ENCODE peak calls at places on chromosomes 4 and X, in nine cellular contexts. Q is left lung, I is kidney, G is tibial nerve, L is left ventricle myocardium inferior, R is psoas muscle, E is BE2C, K is MM.1S, Y is fibroblast of lung. P is an unnamed sample. For H3K36me3, the result is how much of the 10 kb centered on the place peaks cover.

GRCh38 chr4:71009091-71009490 is 15.6 kb downstream of the DCK start:
- DNase-seq in I (no peak), Q (no peak), R (no peak), L (no peak), K (no peak), Y (no peak), G (no peak), E (no peak), P (no peak)

GRCh38 chrX:153970398-153971123 is 1.1 kb downstream of the HCFC1 start:
- DNase-seq in Q (peak), Y (peak), I (peak), K (peak), R (peak), L (no peak), E (peak), G (no peak), P (no peak)

GRCh38 chr4:176780995-176781738 is 11.6 kb downstream of the VEGFC start:
- DNase-seq in Q (no peak), K (no peak), L (no peak), I (no peak), E (no peak), G (no peak), R (no peak), Y (peak), P (peak)

GRCh38 chr4:76589872-76590846 is 155.1 kb downstream of the SHROOM3 start:
- DNase-seq in E (no peak), G (no peak), I (peak), Q (peak), Y (peak), R (no peak), L (peak), K (no peak), P (no peak)

GRCh38 chrX:47313056-47313455 is 57.3 kb upstream of the ZNF157 start:
- DNase-seq in R (no peak), Q (no peak), L (no peak), Y (no peak), K (no peak), I (no peak), G (no peak), E (no peak), P (no peak)

GRCh38 chr4:2341911-2342652 is 76.4 kb downstream of the ZFYVE28 start:
- DNase-seq in R (no peak), I (peak), L (no peak), Q (no peak), Y (no peak), K (no peak), G (no peak), E (no peak), P (no peak)

GRCh38 chr4:3342182-3342854 is 49.5 kb downstream of the RGS12 start:
- DNase-seq in Q (no peak), Y (peak), L (no peak), E (no peak), R (no peak), G (no peak), K (no peak), I (no peak), P (peak)

GRCh38 chr4:38359113-38359512 is 304.9 kb upstream of the KLF3 start:
- DNase-seq in Q (no peak), G (no peak), L (no peak), I (no peak), R (no peak), K (no peak), E (no peak), Y (no peak), P (no peak)

GRCh38 chr4:107133965-107134364 is 97.9 kb upstream of the DKK2 start:
- DNase-seq in K (no peak), Q (no peak), G (no peak), R (no peak), L (no peak), Y (no peak), I (no peak), E (no peak), P (peak)

GRCh38 chr4:2261853-2262144 is at the start of gene MXD4:
- DNase-seq in Y (no peak), K (no peak), G (no peak), E (no peak), L (no peak), Q (no peak), R (no peak), I (no peak), P (no peak)

GRCh38 chr4:131085009-131085408 is 1989.1 kb downstream of the C4orf33 start:
- DNase-seq in I (no peak), Y (no peak), R (no peak), G (no peak), E (no peak), K (no peak), Q (no peak), L (no peak), P (no peak)

GRCh38 chr4:7529368-7529923 is 94.7 kb upstream of the PSAPL1 start:
- DNase-seq in R (peak), I (no peak), L (no peak), E (no peak), Q (no peak), G (no peak), Y (no peak), K (no peak), P (no peak)

GRCh38 chr4:138707746-138708145 is 307.8 kb upstream of the NOCT start:
- DNase-seq in R (no peak), L (no peak), K (no peak), E (no peak), Q (no peak), I (no peak), G (no peak), Y (no peak), P (no peak)

GRCh38 chrX:46327229-46328081 is 217.8 kb downstream of the ZNF674 start:
- DNase-seq in K (no peak), I (peak), E (no peak), Q (peak), Y (peak), G (no peak), L (peak), R (no peak), P (peak)

GRCh38 chr4:164204434-164204833 is 549.5 kb upstream of the SMIM31 start:
- DNase-seq in G (no peak), R (no peak), Q (no peak), K (no peak), I (no peak), L (no peak), E (no peak), Y (peak), P (peak)

GRCh38 chr4:33316033-33316432 is 2595.9 kb downstream of the PCDH7 start:
- DNase-seq in I (no peak), R (no peak), E (no peak), Y (no peak), L (no peak), G (no peak), Q (no peak), K (no peak), P (peak)

GRCh38 chrX:129318375-129318774 is 204.9 kb downstream of the SMARCA1 start:
- DNase-seq in Y (peak), G (no peak), R (no peak), Q (no peak), I (no peak), L (no peak), K (peak), E (peak), P (peak)

GRCh38 chr4:53592686-53593641 is 1.7 kb upstream of the LNX1 start:
- DNase-seq in R (peak), Q (peak), Y (no peak), E (no peak), L (peak), G (no peak), I (peak), K (no peak), P (peak)

GRCh38 chr4:155442267-155443105 is 65.7 kb upstream of the MAP9 start:
- DNase-seq in K (peak), Y (peak), R (peak), L (peak), G (peak), Q (peak), I (peak), E (peak), P (peak)

GRCh38 chr4:140569307-140569638 is 512 bp upstream of the UCP1 start:
- DNase-seq in Y (no peak), R (no peak), G (no peak), E (no peak), Q (no peak), I (no peak), K (no peak), L (no peak), P (no peak)
- H3K4me3 ChIP-seq in Y (no peak), R (peak), G (peak), E (peak), Q (peak), I (peak), K (no peak), L (peak), P (peak)

DNA sequence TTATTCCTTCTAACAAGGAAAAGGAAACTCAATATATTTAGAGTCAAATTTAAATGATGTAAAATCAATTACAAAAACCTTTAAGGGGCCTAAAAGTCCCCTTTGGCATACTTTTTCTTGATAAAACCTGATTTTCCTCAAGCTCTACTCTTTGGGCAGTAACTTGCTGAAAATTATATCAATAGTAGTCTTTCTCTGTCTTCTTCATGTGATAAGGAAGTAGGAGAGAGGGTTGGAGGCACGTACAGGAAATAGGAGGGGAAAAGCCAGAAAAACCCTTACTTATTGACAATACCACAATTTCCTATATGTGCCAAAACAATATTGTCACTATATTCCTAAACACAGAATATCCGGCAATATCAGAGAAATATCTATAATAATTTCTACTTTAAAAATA is 9.6 kb downstream of the RHOH start:
- DNase-seq in L (no peak), E (no peak), G (no peak), K (no peak), I (no peak), Y (no peak), Q (no peak), R (no peak), P (no peak)
- H3K36me3 ChIP-seq in L (under half), E (under half), G (under half), K (under half), I (under half), Y (under half), Q (under half), R (under half), P (under half)

GRCh38 chrX:15854080-15854655 is 445 bp downstream of the AP1S2 start:
- DNase-seq in Q (peak), R (peak), L (peak), I (peak), K (peak), E (peak), Y (peak), G (peak), P (no peak)
- TF ChIP-seq CTCF in Q (no peak), R (peak), L (peak), I (no peak), K (peak), E (peak), Y (no peak), G (peak), P (peak)

DNA sequence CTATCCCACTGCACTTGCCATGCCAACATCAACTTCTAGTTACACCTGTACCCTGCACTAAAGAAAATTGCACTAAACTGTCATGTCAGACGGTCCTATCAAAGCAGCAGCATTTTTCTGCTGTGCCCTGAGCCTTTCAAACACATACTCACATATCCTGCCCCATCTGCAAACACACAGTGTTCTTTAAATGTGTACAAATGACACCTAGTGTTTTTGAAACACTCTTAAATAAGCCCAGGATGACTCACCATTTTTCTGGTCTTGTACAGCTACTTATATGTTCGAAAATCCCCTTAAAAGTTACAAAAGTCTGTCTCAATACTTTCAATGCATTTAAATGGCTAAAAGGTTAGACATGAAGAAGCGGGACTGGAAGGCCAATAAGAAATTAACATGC is 346.7 kb upstream of the PPARGC1A start:
- DNase-seq in Q (no peak), R (no peak), K (peak), I (no peak), L (no peak), G (no peak), Y (no peak), E (no peak), P (peak)
- H3K4me3 ChIP-seq in Q (no peak), R (no peak), K (no peak), I (no peak), L (no peak), G (no peak), Y (no peak), E (no peak), P (no peak)

DNA sequence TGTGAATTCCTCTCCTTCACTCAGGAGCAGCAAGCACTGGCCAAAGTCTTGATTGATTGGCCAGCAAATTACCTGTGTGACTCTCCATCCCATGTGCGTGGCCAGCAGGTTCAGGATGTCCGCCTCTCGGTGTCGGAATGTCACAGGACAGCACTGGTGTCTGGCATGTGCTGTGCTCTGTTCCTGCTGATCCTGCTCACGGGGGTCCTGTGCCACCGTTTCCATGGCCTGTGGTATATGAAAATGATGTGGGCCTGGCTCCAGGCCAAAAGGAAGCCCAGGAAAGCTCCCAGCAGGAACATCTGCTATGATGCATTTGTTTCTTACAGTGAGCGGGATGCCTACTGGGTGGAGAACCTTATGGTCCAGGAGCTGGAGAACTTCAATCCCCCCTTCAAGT is 20.4 kb downstream of the TLR2 start:
- DNase-seq in Q (no peak), L (no peak), I (no peak), E (peak), G (no peak), R (no peak), Y (no peak), K (no peak), P (no peak)
- H3K36me3 ChIP-seq in Q (under half), L (under half), I (under half), E (under half), G (under half), R (under half), Y (under half), K (under half), P (under half)

GRCh38 chrX:115264009-115264408 is 25.5 kb upstream of the LUZP4 start:
- DNase-seq in E (no peak), G (no peak), R (no peak), Q (no peak), I (no peak), K (no peak), L (no peak), Y (no peak), P (no peak)

GRCh38 chrX:115266300-115266699 is 23.2 kb upstream of the LUZP4 start:
- DNase-seq in Y (no peak), K (no peak), L (no peak), Q (no peak), G (no peak), I (no peak), R (no peak), E (no peak), P (no peak)

GRCh38 chrX:115268421-115268820 is 21.1 kb upstream of the LUZP4 start:
- DNase-seq in Q (no peak), Y (peak), R (no peak), E (peak), I (no peak), K (no peak), L (no peak), G (no peak), P (peak)
- TF ChIP-seq CTCF in Q (peak), Y (peak), R (peak), E (peak), I (no peak), K (peak), L (peak), G (no peak), P (no peak)

GRCh38 chrX:84876876-84877275 is 126.8 kb upstream of the APOOL start:
- DNase-seq in G (no peak), K (no peak), E (no peak), R (no peak), L (no peak), I (no peak), Q (no peak), Y (no peak), P (no peak)

DNA sequence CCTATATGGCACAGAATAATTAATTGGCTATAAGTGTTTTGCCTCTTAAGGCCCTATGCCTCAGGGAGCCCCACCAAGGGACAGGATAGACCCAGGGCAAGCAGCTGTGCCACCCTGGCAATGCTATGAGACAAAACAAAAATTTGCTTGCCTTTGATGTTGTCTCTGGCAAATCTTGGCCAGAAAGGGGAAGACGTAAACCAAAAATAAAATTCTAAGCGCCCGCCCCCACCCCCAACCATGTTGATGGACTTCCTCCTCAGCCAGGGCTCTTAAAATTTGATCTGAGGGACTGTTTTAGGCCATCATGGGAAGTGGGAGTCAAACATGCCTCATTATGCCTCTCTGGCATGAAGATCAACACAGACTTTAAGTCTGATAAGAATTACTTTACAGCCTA is 130.5 kb upstream of the APOOL start:
- DNase-seq in K (no peak), I (no peak), E (no peak), G (no peak), L (no peak), Q (no peak), R (no peak), Y (no peak), P (no peak)
- H3K4me3 ChIP-seq in K (no peak), I (no peak), E (no peak), G (no peak), L (no peak), Q (no peak), R (no peak), Y (no peak), P (no peak)

DNA sequence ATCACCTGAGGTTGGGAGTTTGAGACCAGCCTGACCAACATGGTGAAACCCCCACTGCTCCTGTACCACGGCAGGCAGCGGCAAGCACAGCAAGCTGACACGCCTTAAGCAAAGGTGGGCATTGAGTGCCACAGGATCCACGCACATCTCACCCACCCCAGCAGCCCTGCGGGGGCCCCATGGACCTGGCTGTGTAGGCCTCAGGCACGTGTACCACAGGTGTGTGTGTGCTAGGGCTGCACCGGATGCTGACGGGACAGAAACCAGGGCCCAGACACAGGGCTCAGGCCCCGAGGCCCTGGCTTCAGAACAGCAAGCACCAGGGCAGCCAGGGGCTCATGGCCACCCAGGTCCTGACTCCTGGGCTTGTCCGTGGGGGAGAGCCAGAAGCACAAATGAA is 46.8 kb downstream of the GAK start:
- DNase-seq in K (no peak), R (no peak), G (no peak), E (no peak), L (no peak), I (no peak), Q (no peak), Y (no peak), P (no peak)
- H3K36me3 ChIP-seq in K (under half), R (half or more), G (under half), E (under half), L (half or more), I (under half), Q (under half), Y (under half), P (under half)

P was measured in bronchial epithelial cell.